ENCODE peak calls at places on chromosomes 6 and 20, in eight cellular contexts. Q, C, G, B, V, A, H and P are unnamed samples.

GRCh38 chr20:53138454-53139291 is 166.5 kb downstream of the TSHZ2 start:
- DNase-seq in Q (no peak), C (no peak), G (no peak), B (no peak), V (no peak), A (no peak), H (no peak), P (no peak)

GRCh38 chr6:97176468-97176867 is 106.5 kb downstream of the MMS22L start:
- DNase-seq in Q (no peak), C (no peak), G (no peak), B (no peak), V (no peak), A (no peak), H (no peak), P (no peak)

GRCh38 chr6:123127807-123128206 is 131.8 kb downstream of the CLVS2 start:
- DNase-seq in Q (no peak), C (no peak), G (no peak), B (peak; percentile 7), V (peak; percentile 5), A (no peak), H (no peak), P (no peak)

GRCh38 chr6:123276439-123277045 is 280.5 kb downstream of the CLVS2 start:
- DNase-seq in Q (no peak), C (no peak), G (no peak), B (no peak), V (peak; percentile 30), A (no peak), H (peak; percentile 51), P (no peak)

GRCh38 chr6:34285571-34285970 is 36.8 kb upstream of the SMIM29 start:
- DNase-seq in Q (no peak), C (no peak), G (no peak), B (no peak), V (no peak), A (no peak), H (no peak), P (peak; percentile 53)

GRCh38 chr6:116472710-116473109 is 11.5 kb downstream of the CALHM6 start:
- DNase-seq in Q (no peak), C (no peak), G (no peak), B (no peak), V (no peak), A (no peak), H (no peak), P (no peak)

GRCh38 chr20:11329271-11329670 is 588.4 kb upstream of the BTBD3 start:
- DNase-seq in Q (no peak), C (no peak), G (no peak), B (no peak), V (no peak), A (no peak), H (no peak), P (no peak)

GRCh38 chr6:168145747-168146596 is 67.0 kb upstream of the FRMD1 start:
- DNase-seq in Q (peak; percentile 26), C (no peak), G (no peak), B (no peak), V (no peak), A (no peak), H (no peak), P (no peak)